ENCODE peak calls at places on chromosomes 6 and 20, in four cellular contexts. One of them, this sample, is unnamed.

GRCh38 chr6:75896526-75896925 is 147.5 kb downstream of the MYO6 start:
- DNase-seq in H9: no peak
- DNase-seq in mesendoderm: peak; percentile 45
- DNase-seq in IMR-90: no peak
- DNase-seq in this sample: no peak

GRCh38 chr6:13711384-13711725 is 280 bp downstream of the RANBP9 start:
- DNase-seq in H9: peak; percentile 55
- DNase-seq in IMR-90: no peak
- DNase-seq in mesendoderm: peak; percentile 72
- DNase-seq in this sample: no peak

GRCh38 chr20:9397928-9398327 is 116.5 kb upstream of the LAMP5 start:
- DNase-seq in IMR-90: no peak
- DNase-seq in H9: no peak
- DNase-seq in mesendoderm: no peak
- DNase-seq in this sample: no peak

GRCh38 chr6:2412731-2413130 is 167.3 kb upstream of the GMDS start:
- DNase-seq in IMR-90: peak; percentile 90
- DNase-seq in mesendoderm: no peak
- DNase-seq in H9: no peak
- DNase-seq in this sample: no peak

GRCh38 chr6:139960676-139961075 is 586.2 kb upstream of the CITED2 start:
- DNase-seq in H9: no peak
- DNase-seq in mesendoderm: no peak
- DNase-seq in IMR-90: no peak
- DNase-seq in this sample: no peak

GRCh38 chr20:44097521-44098255 is 89.3 kb downstream of the JPH2 start:
- DNase-seq in H9: no peak
- DNase-seq in mesendoderm: no peak
- DNase-seq in IMR-90: peak; percentile 22
- DNase-seq in this sample: no peak

GRCh38 chr6:81854474-81854873 is 102.0 kb upstream of the TENT5A start:
- DNase-seq in H9: no peak
- DNase-seq in IMR-90: no peak
- DNase-seq in mesendoderm: no peak
- DNase-seq in this sample: no peak

GRCh38 chr6:52209672-52210626 is 23.8 kb downstream of the IL17A start:
- DNase-seq in H9: no peak
- DNase-seq in IMR-90: no peak
- DNase-seq in mesendoderm: no peak
- DNase-seq in this sample: no peak

GRCh38 chr6:148367418-148368024 is 24.9 kb downstream of the SASH1 start:
- DNase-seq in H9: peak; percentile 56
- DNase-seq in mesendoderm: peak; percentile 74
- DNase-seq in IMR-90: peak; percentile 75
- DNase-seq in this sample: no peak

GRCh38 chr6:20936949-20937348 is 402.7 kb downstream of the CDKAL1 start:
- DNase-seq in IMR-90: no peak
- DNase-seq in H9: peak; percentile 30
- DNase-seq in mesendoderm: peak; percentile 34
- DNase-seq in this sample: no peak

GRCh38 chr20:53606364-53606985 is 12.8 kb upstream of the ZNF217 start:
- DNase-seq in mesendoderm: no peak
- DNase-seq in H9: no peak
- DNase-seq in IMR-90: peak; percentile 82
- DNase-seq in this sample: no peak

GRCh38 chr20:41030536-41031242 is 2.1 kb downstream of the TOP1 start:
- DNase-seq in mesendoderm: no peak
- DNase-seq in H9: no peak
- DNase-seq in IMR-90: peak; percentile 80
- DNase-seq in this sample: no peak

GRCh38 chr20:10761232-10761631 is 87.4 kb upstream of the JAG1 start:
- DNase-seq in mesendoderm: no peak
- DNase-seq in H9: no peak
- DNase-seq in IMR-90: peak; percentile 89
- DNase-seq in this sample: no peak

GRCh38 chr6:111573892-111574800 is 31.5 kb downstream of the TRAF3IP2 start:
- DNase-seq in H9: no peak
- DNase-seq in IMR-90: peak; percentile 98
- DNase-seq in mesendoderm: peak; percentile 49
- DNase-seq in this sample: no peak

GRCh38 chr20:48052492-48052870 is 267.2 kb upstream of the SULF2 start:
- DNase-seq in mesendoderm: no peak
- DNase-seq in H9: no peak
- DNase-seq in IMR-90: no peak
- DNase-seq in this sample: no peak

DNA sequence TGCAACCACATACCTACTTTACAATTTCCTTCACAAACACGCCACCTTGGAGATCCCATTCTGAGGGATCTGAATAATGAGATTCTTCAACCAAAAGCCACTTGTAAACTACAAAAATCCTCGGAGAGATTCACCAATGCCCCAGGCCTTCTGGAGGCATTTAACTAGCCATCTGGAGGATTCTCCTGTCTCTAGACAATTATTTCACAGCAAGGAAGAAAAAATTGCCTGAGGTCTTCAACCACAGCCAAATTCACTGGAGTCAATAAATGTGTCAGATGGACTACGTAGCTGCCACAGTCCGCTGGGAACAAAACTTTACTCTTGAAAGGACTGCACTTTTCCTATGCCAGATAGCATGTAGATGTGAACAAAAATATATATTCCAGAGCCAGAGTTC is 19.0 kb upstream of the DCDC2 start:
- DNase-seq in mesendoderm: no peak
- DNase-seq in H9: no peak
- DNase-seq in IMR-90: no peak
- DNase-seq in this sample: no peak
- H3K56ac ChIP-seq in mesendoderm: no peak overlapping the region
- H3K56ac ChIP-seq in H9: no peak overlapping the region
- H3K56ac ChIP-seq in IMR-90: no peak overlapping the region
- H3K56ac ChIP-seq in this sample: no peak overlapping the region

GRCh38 chr6:37221585-37222124 is 35.9 kb upstream of the TBC1D22B start:
- DNase-seq in IMR-90: no peak
- DNase-seq in H9: no peak
- DNase-seq in mesendoderm: peak; percentile 82
- DNase-seq in this sample: no peak
- H3K18ac ChIP-seq in IMR-90: no peak overlapping the region
- H3K18ac ChIP-seq in H9: no peak overlapping the region
- H3K18ac ChIP-seq in mesendoderm: no peak overlapping the region
- H3K18ac ChIP-seq in this sample: peak overlapping the region; percentile 95

DNA sequence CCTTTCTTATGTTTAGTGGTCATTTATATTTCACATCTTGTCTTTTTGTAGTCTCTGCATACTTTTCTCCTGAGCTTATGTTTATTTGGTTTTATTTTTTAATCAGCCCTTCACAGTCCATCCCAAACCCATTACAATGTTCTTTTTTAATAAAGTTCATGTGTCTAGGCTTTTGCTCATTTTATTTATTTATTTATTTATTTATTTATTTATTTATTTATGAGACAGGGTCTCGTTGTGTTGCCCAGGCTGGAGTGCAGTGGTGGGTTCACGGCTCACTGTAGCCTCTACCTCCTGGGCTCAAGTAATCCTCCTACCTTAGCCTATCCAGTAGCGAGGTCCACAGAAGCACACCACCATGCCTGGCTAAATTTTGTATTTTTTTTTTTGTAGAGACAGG is 3.1 kb downstream of the COQ3 start:
- DNase-seq in H9: no peak
- DNase-seq in mesendoderm: no peak
- DNase-seq in IMR-90: no peak
- DNase-seq in this sample: no peak
- H3K56ac ChIP-seq in H9: no peak overlapping the region
- H3K56ac ChIP-seq in mesendoderm: no peak overlapping the region
- H3K56ac ChIP-seq in IMR-90: no peak overlapping the region
- H3K56ac ChIP-seq in this sample: no peak overlapping the region

DNA sequence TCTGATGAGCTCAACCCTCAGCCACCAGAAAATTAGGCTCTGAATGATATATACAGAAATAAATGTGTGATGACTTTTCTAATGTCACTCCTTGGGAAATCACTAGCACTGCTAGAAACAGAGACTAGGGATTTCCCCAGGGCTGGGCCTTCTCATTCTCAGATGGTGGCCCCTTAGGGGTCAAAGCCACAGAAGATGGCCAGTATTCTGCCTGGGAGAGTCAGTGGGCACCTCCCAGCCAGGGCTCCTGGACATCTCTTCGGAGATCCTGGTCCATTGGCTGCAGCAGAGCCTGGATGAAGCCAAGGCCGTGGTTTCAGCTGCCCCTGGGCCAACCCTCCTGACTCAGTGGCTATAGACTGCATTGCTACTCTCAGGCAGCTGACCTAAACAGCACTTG is 276.9 kb upstream of the SUPT3H start:
- DNase-seq in mesendoderm: no peak
- DNase-seq in IMR-90: peak; percentile 47
- DNase-seq in H9: no peak
- DNase-seq in this sample: no peak
- H3K18ac ChIP-seq in mesendoderm: no peak overlapping the region
- H3K18ac ChIP-seq in IMR-90: peak overlapping the region; percentile 46
- H3K18ac ChIP-seq in H9: no peak overlapping the region
- H3K18ac ChIP-seq in this sample: no peak overlapping the region

GRCh38 chr6:35742842-35743241 is 6.0 kb downstream of the ARMC12 start:
- DNase-seq in H9: peak; percentile 80
- DNase-seq in mesendoderm: peak; percentile 79
- DNase-seq in IMR-90: no peak
- DNase-seq in this sample: no peak
- H3K56ac ChIP-seq in H9: no peak overlapping the region
- H3K56ac ChIP-seq in mesendoderm: peak overlapping the region; percentile 37
- H3K56ac ChIP-seq in IMR-90: no peak overlapping the region
- H3K56ac ChIP-seq in this sample: no peak overlapping the region

DNA sequence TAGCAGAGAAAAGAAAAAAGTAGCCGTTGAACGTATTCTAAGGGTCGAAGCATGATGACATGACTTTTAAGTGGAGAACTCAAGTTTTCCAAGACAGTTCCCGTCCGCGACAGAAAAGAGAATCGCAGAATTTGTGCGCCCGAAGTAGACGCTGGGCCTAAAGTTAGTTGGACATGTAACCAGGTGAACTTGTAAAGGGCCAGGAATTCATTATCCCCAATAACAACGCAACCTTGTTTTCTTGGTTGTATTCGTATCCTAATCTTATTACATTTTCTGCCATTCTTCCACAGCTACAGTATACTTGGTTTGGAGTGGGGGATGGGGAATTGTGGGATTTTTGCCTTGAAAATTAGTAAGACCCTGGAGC is 925 bp downstream of the ITCH start:
- DNase-seq in IMR-90: peak; percentile 34
- DNase-seq in mesendoderm: peak; percentile 67
- DNase-seq in H9: no peak
- DNase-seq in this sample: no peak
- H3K18ac ChIP-seq in IMR-90: peak overlapping the region; percentile 75
- H3K18ac ChIP-seq in mesendoderm: peak overlapping the region; percentile 88
- H3K18ac ChIP-seq in H9: no peak overlapping the region
- H3K18ac ChIP-seq in this sample: no peak overlapping the region

GRCh38 chr6:73116330-73116729 is 109.0 kb downstream of the KHDC1L start:
- DNase-seq in H9: no peak
- DNase-seq in IMR-90: no peak
- DNase-seq in mesendoderm: no peak
- DNase-seq in this sample: no peak
- H3K56ac ChIP-seq in H9: no peak overlapping the region
- H3K56ac ChIP-seq in IMR-90: no peak overlapping the region
- H3K56ac ChIP-seq in mesendoderm: no peak overlapping the region
- H3K56ac ChIP-seq in this sample: no peak overlapping the region

GRCh38 chr6:166712554-166713228 is 85.6 kb upstream of the RPS6KA2 start:
- DNase-seq in mesendoderm: peak; percentile 62
- DNase-seq in H9: peak; percentile 64
- DNase-seq in IMR-90: no peak
- DNase-seq in this sample: no peak

GRCh38 chr6:166715065-166715464 is 88.0 kb upstream of the RPS6KA2 start:
- DNase-seq in IMR-90: no peak
- DNase-seq in H9: peak; percentile 47
- DNase-seq in mesendoderm: peak; percentile 30
- DNase-seq in this sample: no peak

GRCh38 chr6:166716910-166717617 is 90.0 kb upstream of the RPS6KA2 start:
- DNase-seq in H9: no peak
- DNase-seq in mesendoderm: no peak
- DNase-seq in IMR-90: no peak
- DNase-seq in this sample: no peak

GRCh38 chr6:166713608-166714510 is 86.8 kb upstream of the RPS6KA2 start:
- DNase-seq in mesendoderm: no peak
- DNase-seq in IMR-90: no peak
- DNase-seq in H9: no peak
- DNase-seq in this sample: no peak

DNA sequence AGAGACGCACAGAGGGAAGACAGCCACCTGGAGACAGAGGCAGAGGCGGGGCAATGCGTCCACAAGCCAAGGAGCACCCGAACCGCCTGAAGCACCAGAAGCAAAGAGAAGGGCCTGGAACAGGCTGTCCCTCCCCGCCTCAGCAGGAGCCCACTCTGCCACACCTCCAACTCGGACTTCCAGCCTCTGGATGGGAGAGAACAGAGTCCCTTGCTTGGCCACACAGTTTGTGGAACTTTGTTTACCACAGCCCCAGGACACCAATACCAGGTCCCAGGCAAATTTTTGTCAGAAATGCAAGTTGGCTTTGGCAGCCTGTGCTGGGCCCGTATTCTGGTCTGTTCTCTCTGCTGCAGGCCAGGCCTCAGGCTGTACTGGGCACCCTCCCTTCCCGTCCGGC is 87.5 kb upstream of the RPS6KA2 start:
- DNase-seq in mesendoderm: no peak
- DNase-seq in H9: no peak
- DNase-seq in IMR-90: no peak
- DNase-seq in this sample: no peak
- H3K18ac ChIP-seq in mesendoderm: no peak overlapping the region
- H3K18ac ChIP-seq in H9: no peak overlapping the region
- H3K18ac ChIP-seq in IMR-90: no peak overlapping the region
- H3K18ac ChIP-seq in this sample: no peak overlapping the region

GRCh38 chr6:43181621-43181941 is 415 bp upstream of the CUL9 start:
- DNase-seq in H9: no peak
- DNase-seq in mesendoderm: no peak
- DNase-seq in IMR-90: no peak
- DNase-seq in this sample: no peak
- H3K56ac ChIP-seq in H9: no peak overlapping the region
- H3K56ac ChIP-seq in mesendoderm: peak overlapping the region; percentile 76
- H3K56ac ChIP-seq in IMR-90: peak overlapping the region; percentile 22
- H3K56ac ChIP-seq in this sample: no peak overlapping the region

This sample was measured in H1.